ENCODE peak calls at places on chromosome 1, in five cellular contexts. One of them, this sample, is unnamed.
A peak's percentile ranks its signal among the peaks of the same experiment; 100 is the strongest.

GRCh38 chr1:197976368-197976767 is 59.2 kb downstream of the LHX9 start:
- DNase-seq in PC-3: peak; percentile 63
- DNase-seq in NCI-H446 treated with DMSO at 0.1 percent for 48 hours: no peak
- DNase-seq in heart right ventricle: no peak
- DNase-seq in fibroblast of lung: no peak
- DNase-seq in this sample: no peak

GRCh38 chr1:172628416-172628815 is 30.5 kb upstream of the FASLG start:
- DNase-seq in heart right ventricle: no peak
- DNase-seq in PC-3: no peak
- DNase-seq in fibroblast of lung: peak; percentile 27
- DNase-seq in NCI-H446 treated with DMSO at 0.1 percent for 48 hours: no peak
- DNase-seq in this sample: no peak

GRCh38 chr1:77250126-77250525 is 30.9 kb upstream of the PIGK start:
- DNase-seq in fibroblast of lung: no peak
- DNase-seq in PC-3: no peak
- DNase-seq in NCI-H446 treated with DMSO at 0.1 percent for 48 hours: no peak
- DNase-seq in heart right ventricle: no peak
- DNase-seq in this sample: no peak

GRCh38 chr1:12275370-12275769 is 45.5 kb downstream of the VPS13D start:
- DNase-seq in fibroblast of lung: peak; percentile 30
- DNase-seq in NCI-H446 treated with DMSO at 0.1 percent for 48 hours: no peak
- DNase-seq in PC-3: peak; percentile 37
- DNase-seq in heart right ventricle: peak; percentile 36
- DNase-seq in this sample: peak; percentile 11

GRCh38 chr1:175824079-175824478 is 80.7 kb upstream of the TNR start:
- DNase-seq in fibroblast of lung: no peak
- DNase-seq in heart right ventricle: peak; percentile 16
- DNase-seq in PC-3: peak; percentile 4
- DNase-seq in NCI-H446 treated with DMSO at 0.1 percent for 48 hours: no peak
- DNase-seq in this sample: no peak

GRCh38 chr1:9814619-9815018 is 9.1 kb downstream of the CLSTN1 start:
- DNase-seq in PC-3: no peak
- DNase-seq in fibroblast of lung: no peak
- DNase-seq in heart right ventricle: no peak
- DNase-seq in NCI-H446 treated with DMSO at 0.1 percent for 48 hours: no peak
- DNase-seq in this sample: no peak

GRCh38 chr1:245880754-245881403 is 626.2 kb downstream of the SMYD3 start:
- DNase-seq in PC-3: no peak
- DNase-seq in fibroblast of lung: peak; percentile 73
- DNase-seq in heart right ventricle: no peak
- DNase-seq in NCI-H446 treated with DMSO at 0.1 percent for 48 hours: no peak
- DNase-seq in this sample: peak; percentile 79

GRCh38 chr1:39250460-39251240 is 46.2 kb downstream of the MACF1 start:
- DNase-seq in NCI-H446 treated with DMSO at 0.1 percent for 48 hours: peak; percentile 24
- DNase-seq in PC-3: peak; percentile 37
- DNase-seq in heart right ventricle: no peak
- DNase-seq in fibroblast of lung: peak; percentile 63
- DNase-seq in this sample: peak; percentile 45

GRCh38 chr1:209674957-209675566 is at the start of gene G0S2:
- DNase-seq in NCI-H446 treated with DMSO at 0.1 percent for 48 hours: no peak
- DNase-seq in fibroblast of lung: peak; percentile 87
- DNase-seq in PC-3: peak; percentile 96
- DNase-seq in heart right ventricle: peak; percentile 86
- DNase-seq in this sample: peak; percentile 85

GRCh38 chr1:24374891-24375786 is 38.4 kb downstream of the STPG1 start:
- DNase-seq in PC-3: peak; percentile 92
- DNase-seq in heart right ventricle: no peak
- DNase-seq in NCI-H446 treated with DMSO at 0.1 percent for 48 hours: no peak
- DNase-seq in fibroblast of lung: no peak
- DNase-seq in this sample: no peak

GRCh38 chr1:85611390-85611789 is 30.8 kb downstream of the CCN1 start:
- DNase-seq in fibroblast of lung: peak; percentile 90
- DNase-seq in heart right ventricle: no peak
- DNase-seq in PC-3: peak; percentile 43
- DNase-seq in NCI-H446 treated with DMSO at 0.1 percent for 48 hours: no peak
- DNase-seq in this sample: peak; percentile 71

GRCh38 chr1:100794719-100795645 is 75.4 kb downstream of the VCAM1 start:
- DNase-seq in NCI-H446 treated with DMSO at 0.1 percent for 48 hours: peak; percentile 96
- DNase-seq in heart right ventricle: no peak
- DNase-seq in PC-3: peak; percentile 54
- DNase-seq in fibroblast of lung: peak; percentile 91
- DNase-seq in this sample: no peak

GRCh38 chr1:20481158-20481617 is 4.8 kb downstream of the CAMK2N1 start:
- DNase-seq in PC-3: peak; percentile 64
- DNase-seq in heart right ventricle: no peak
- DNase-seq in NCI-H446 treated with DMSO at 0.1 percent for 48 hours: no peak
- DNase-seq in fibroblast of lung: peak; percentile 49
- DNase-seq in this sample: no peak

GRCh38 chr1:243959998-243960397 is 91.1 kb upstream of the ZBTB18 start:
- DNase-seq in NCI-H446 treated with DMSO at 0.1 percent for 48 hours: peak; percentile 72
- DNase-seq in heart right ventricle: no peak
- DNase-seq in fibroblast of lung: no peak
- DNase-seq in PC-3: no peak
- DNase-seq in this sample: no peak

GRCh38 chr1:219120625-219121544 is 52.8 kb upstream of the LYPLAL1 start:
- DNase-seq in heart right ventricle: no peak
- DNase-seq in PC-3: no peak
- DNase-seq in NCI-H446 treated with DMSO at 0.1 percent for 48 hours: peak; percentile 13
- DNase-seq in fibroblast of lung: peak; percentile 98
- DNase-seq in this sample: peak; percentile 89

This sample was measured in RPMI7951.